ENCODE peak calls at places on chromosomes 12 and 14, in five cellular contexts. N is lower leg skin, C is PC-3, K is lower lobe of right lung, D is A549. Z is an unnamed sample.

GRCh38 chr14:65184032-65184764 is 81.9 kb upstream of the MAX start:
- DNase-seq in N (no peak), C (peak), K (no peak), D (no peak), Z (peak)

GRCh38 chr14:67532998-67533753 is at the start of gene PLEKHH1:
- DNase-seq in N (peak), C (peak), K (peak), D (peak), Z (peak)

GRCh38 chr12:68595246-68595645 is 15.5 kb upstream of the RAP1B start:
- DNase-seq in N (no peak), C (no peak), K (no peak), D (no peak), Z (no peak)

GRCh38 chr14:36449903-36450302 is 70.1 kb downstream of the NKX2-1 start:
- DNase-seq in N (no peak), C (no peak), K (no peak), D (no peak), Z (no peak)

GRCh38 chr12:6554990-6555691 is 701 bp downstream of the IFFO1 start:
- DNase-seq in N (no peak), C (no peak), K (no peak), D (no peak), Z (no peak)

GRCh38 chr12:88310069-88310468 is 168.0 kb downstream of the TMTC3 start:
- DNase-seq in N (no peak), C (peak), K (no peak), D (no peak), Z (peak)

GRCh38 chr12:102026728-102027127 is 35.1 kb downstream of the WASHC3 start:
- DNase-seq in N (no peak), C (no peak), K (no peak), D (no peak), Z (no peak)

GRCh38 chr12:130186631-130187269 is 24.5 kb downstream of the FZD10 start:
- DNase-seq in N (no peak), C (peak), K (no peak), D (peak), Z (no peak)

GRCh38 chr14:31208546-31209424 is 1.2 kb upstream of the HECTD1 start:
- DNase-seq in N (no peak), C (no peak), K (no peak), D (no peak), Z (no peak)

GRCh38 chr12:112979281-112979680 is 962 bp downstream of the OAS2 start:
- DNase-seq in N (no peak), C (peak), K (no peak), D (no peak), Z (no peak)

GRCh38 chr12:19048943-19049342 is 80.6 kb upstream of the PLEKHA5 start:
- DNase-seq in N (no peak), C (peak), K (no peak), D (no peak), Z (no peak)

GRCh38 chr12:91958816-91959215 is 186.8 kb downstream of the BTG1 start:
- DNase-seq in N (no peak), C (peak), K (no peak), D (no peak), Z (peak)

GRCh38 chr12:26239508-26240328 is 44.3 kb downstream of the SSPN start:
- DNase-seq in N (peak), C (peak), K (no peak), D (no peak), Z (peak)

GRCh38 chr12:6211421-6211869 is 11.2 kb downstream of the CD9 start:
- DNase-seq in N (no peak), C (no peak), K (no peak), D (no peak), Z (peak)

GRCh38 chr12:40693503-40693863 is 1.2 kb downstream of the CNTN1 start:
- DNase-seq in N (no peak), C (no peak), K (peak), D (peak), Z (no peak)

GRCh38 chr12:106064622-106065021 is 74.1 kb downstream of the NUAK1 start:
- DNase-seq in N (no peak), C (no peak), K (no peak), D (no peak), Z (no peak)

GRCh38 chr12:120687570-120688289 is 781 bp downstream of the MLEC start:
- DNase-seq in N (no peak), C (peak), K (peak), D (no peak), Z (peak)

GRCh38 chr12:104598342-104599271 is 141.9 kb downstream of the CHST11 start:
- DNase-seq in N (no peak), C (no peak), K (no peak), D (no peak), Z (no peak)

GRCh38 chr14:105064721-105065143 is 498 bp downstream of the GPR132 start:
- DNase-seq in N (no peak), C (peak), K (no peak), D (no peak), Z (peak)

GRCh38 chr12:124767075-124767821 is 96.4 kb downstream of the SCARB1 start:
- DNase-seq in N (peak), C (peak), K (peak), D (peak), Z (peak)

GRCh38 chr12:48818831-48819590 is 715 bp downstream of the CACNB3 start:
- DNase-seq in N (no peak), C (no peak), K (no peak), D (no peak), Z (no peak)

GRCh38 chr12:68745376-68745903 is 536 bp upstream of the SLC35E3 start:
- DNase-seq in N (no peak), C (no peak), K (no peak), D (peak), Z (no peak)

GRCh38 chr14:56280843-56281242 is 162.6 kb downstream of the PELI2 start:
- DNase-seq in N (no peak), C (peak), K (no peak), D (peak), Z (no peak)
- TF ChIP-seq CTCF in N (no peak), C (peak), K (no peak), D (no peak), Z (peak)

DNA sequence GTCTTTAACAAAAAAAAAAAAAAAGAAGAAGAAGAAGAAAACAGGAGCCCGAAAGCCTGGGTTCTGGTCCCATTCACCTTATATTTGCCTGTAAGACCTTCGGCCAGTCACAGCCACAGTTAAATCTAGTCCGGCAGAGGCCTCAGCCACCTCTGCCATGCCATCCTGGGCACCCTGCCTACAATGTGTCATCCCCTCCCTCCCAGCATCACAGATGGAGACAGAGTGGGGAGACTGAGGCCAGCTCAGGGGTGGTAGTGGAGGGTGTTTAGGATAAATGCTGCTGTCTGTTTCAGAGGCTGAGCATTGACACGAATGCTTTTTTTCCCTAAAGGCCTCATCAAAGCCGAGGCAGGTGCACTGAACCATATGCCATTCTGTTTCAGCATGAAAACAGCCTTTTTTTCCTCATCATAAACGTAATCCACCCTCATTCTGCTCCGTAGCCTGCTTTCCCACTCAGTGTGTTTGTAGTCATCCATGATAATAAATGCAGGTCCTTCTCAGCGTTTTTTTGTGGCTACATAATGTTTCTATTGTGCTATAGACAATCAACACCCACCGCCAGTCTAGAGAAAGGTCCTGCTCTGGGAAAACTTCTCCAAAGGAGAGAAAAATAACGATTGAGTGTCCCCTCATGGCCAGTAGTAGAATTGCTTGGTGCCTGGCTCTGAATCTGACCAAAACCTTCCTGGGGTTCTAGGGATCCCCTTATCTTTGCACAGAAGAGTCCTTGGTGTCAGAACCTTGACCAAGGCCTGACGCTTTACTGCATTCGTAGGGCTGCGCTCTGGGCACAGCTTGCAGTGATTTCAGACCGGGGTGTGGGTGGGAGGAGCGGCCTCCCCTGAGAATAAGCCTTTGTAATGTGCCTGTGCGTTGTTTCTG is 41.1 kb upstream of the TSPAN9 start:
- DNase-seq in N (no peak), C (no peak), K (no peak), D (no peak), Z (peak)
- TF ChIP-seq CTCF in N (no peak), C (peak), K (no peak), D (no peak), Z (peak)

GRCh38 chr12:30839643-30840190 is 85.0 kb upstream of the CAPRIN2 start:
- DNase-seq in N (no peak), C (no peak), K (no peak), D (no peak), Z (no peak)
- TF ChIP-seq CTCF in N (no peak), C (no peak), K (no peak), D (no peak), Z (no peak)

GRCh38 chr14:23054000-23054811 is 3.1 kb downstream of the CDH24 start:
- DNase-seq in N (peak), C (no peak), K (no peak), D (no peak), Z (no peak)
- TF ChIP-seq CTCF in N (no peak), C (peak), K (peak), D (no peak), Z (peak)

GRCh38 chr12:107404981-107405380 is 280.6 kb upstream of the PWP1 start:
- DNase-seq in N (no peak), C (peak), K (no peak), D (peak), Z (peak)
- TF ChIP-seq CTCF in N (no peak), C (peak), K (peak), D (peak), Z (peak)

DNA sequence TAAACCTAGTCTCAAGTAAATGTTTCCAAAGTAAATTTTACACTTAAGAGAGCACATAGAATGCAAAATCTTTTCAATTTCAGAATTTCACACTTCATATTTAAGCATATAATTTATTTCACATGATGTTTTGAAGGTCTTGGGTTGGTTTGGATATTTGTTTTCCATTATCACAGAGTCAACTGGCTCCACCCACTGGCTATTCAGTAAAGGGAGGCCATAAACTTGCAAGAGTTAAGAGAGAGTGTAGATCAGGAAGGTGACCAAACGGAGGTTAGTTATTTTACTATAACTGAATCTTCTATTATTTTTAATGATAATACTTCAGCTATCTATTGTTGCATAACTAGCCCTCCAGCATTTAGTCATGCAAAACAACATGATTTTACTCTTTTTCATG is 6.2 kb upstream of the CPNE8 start:
- DNase-seq in N (no peak), C (peak), K (no peak), D (no peak), Z (peak)
- TF ChIP-seq CTCF in N (no peak), C (peak), K (no peak), D (peak), Z (no peak)

DNA sequence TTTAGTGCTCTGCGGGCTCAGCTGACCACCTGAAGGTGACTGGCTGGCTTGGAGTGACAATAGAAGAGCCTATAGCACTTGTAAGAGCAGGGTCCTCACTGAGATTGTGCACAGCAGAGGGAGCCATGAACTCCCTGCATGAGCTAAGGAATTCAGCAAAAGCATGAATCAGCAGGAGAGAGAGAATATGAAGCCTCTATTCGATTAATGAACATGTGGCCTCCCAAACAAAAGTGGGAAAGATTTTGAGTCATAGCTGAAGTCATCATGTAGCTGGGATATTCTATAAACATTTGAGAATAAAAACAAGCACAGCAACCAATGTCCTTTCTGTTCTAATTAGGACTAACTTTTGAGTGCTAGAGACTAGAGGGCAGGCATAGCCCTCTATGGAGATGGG is 626.6 kb downstream of the DIO2 start:
- DNase-seq in N (no peak), C (peak), K (no peak), D (no peak), Z (peak)
- TF ChIP-seq CTCF in N (no peak), C (peak), K (no peak), D (peak), Z (peak)

DNA sequence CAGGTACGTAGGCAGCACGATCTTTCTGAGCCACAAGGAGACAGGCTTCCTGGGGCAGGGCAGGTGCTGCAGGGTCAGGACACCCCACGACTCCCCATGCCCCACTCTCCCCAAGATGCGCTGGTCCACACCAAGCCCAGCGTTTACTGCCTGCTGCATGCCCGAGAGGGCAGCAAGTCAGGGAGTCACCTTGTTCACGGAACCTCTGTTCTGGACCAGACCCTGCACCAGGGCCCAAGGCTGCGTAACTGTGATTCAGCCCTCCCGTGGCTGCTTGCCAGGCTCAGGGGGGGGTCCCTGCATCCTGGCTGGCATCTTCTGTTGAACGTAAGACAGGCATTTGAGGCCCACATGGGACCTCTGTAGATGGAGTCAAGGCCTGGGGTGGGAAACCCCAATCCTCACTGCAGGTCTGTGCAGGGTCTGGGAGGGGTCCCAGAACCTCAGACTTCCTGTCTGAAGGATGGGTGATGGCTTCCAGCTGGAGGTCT is 228.6 kb upstream of the RTL1 start:
- DNase-seq in N (no peak), C (no peak), K (peak), D (no peak), Z (no peak)
- TF ChIP-seq CTCF in N (no peak), C (no peak), K (no peak), D (no peak), Z (no peak)

GRCh38 chr12:24947541-24948451 is 1.1 kb downstream of the BCAT1 start:
- DNase-seq in N (no peak), C (no peak), K (no peak), D (no peak), Z (peak)

GRCh38 chr12:24950231-24950834 is 1.4 kb upstream of the BCAT1 start:
- DNase-seq in N (no peak), C (no peak), K (no peak), D (no peak), Z (no peak)

GRCh38 chr12:24945822-24946221 is 3.1 kb downstream of the BCAT1 start:
- DNase-seq in N (no peak), C (no peak), K (no peak), D (no peak), Z (no peak)

GRCh38 chr12:24948816-24949722 is at the start of gene BCAT1:
- DNase-seq in N (peak), C (no peak), K (peak), D (peak), Z (peak)

GRCh38 chr12:24948452-24948815 is 467 bp downstream of the BCAT1 start:
- DNase-seq in N (no peak), C (no peak), K (no peak), D (peak), Z (peak)
- TF ChIP-seq CTCF in N (no peak), C (no peak), K (no peak), D (no peak), Z (no peak)

Z was measured in fibroblast of mammary gland.